ENCODE peak calls at places on chromosomes 6 and 20, in eight cellular contexts. J, S, Z, T, P, A, D and X are unnamed samples.

GRCh38 chr6:147177286-147177685 is 26.9 kb upstream of the STXBP5 start:
- DNase-seq in J (no peak), S (no peak), Z (no peak), T (no peak), P (no peak), A (no peak), D (no peak), X (no peak)

GRCh38 chr20:16555754-16556153 is 17.5 kb downstream of the KIF16B start:
- DNase-seq in J (no peak), S (no peak), Z (no peak), T (no peak), P (no peak), A (no peak), D (no peak), X (no peak)

GRCh38 chr20:44701116-44701865 is 13.9 kb upstream of the CCN5 start:
- DNase-seq in J (no peak), S (no peak), Z (no peak), T (no peak), P (no peak), A (no peak), D (no peak), X (no peak)

GRCh38 chr20:56424931-56425330 is 12.9 kb downstream of the CASS4 start:
- DNase-seq in J (no peak), S (no peak), Z (no peak), T (no peak), P (no peak), A (no peak), D (no peak), X (no peak)

GRCh38 chr6:84027340-84028183 is 6.0 kb upstream of the MRAP2 start:
- DNase-seq in J (no peak), S (no peak), Z (no peak), T (no peak), P (no peak), A (no peak), D (no peak), X (no peak)

GRCh38 chr6:159151266-159151855 is 17.8 kb upstream of the FNDC1 start:
- DNase-seq in J (peak; percentile 50), S (peak; percentile 53), Z (no peak), T (no peak), P (no peak), A (peak; percentile 69), D (no peak), X (no peak)

GRCh38 chr20:3514012-3514642 is 43.3 kb downstream of the ATRN start:
- DNase-seq in J (no peak), S (no peak), Z (no peak), T (no peak), P (no peak), A (no peak), D (no peak), X (no peak)

GRCh38 chr6:100504786-100505737 is 40.3 kb upstream of the SIM1 start:
- DNase-seq in J (no peak), S (peak; percentile 87), Z (no peak), T (no peak), P (no peak), A (no peak), D (no peak), X (no peak)

GRCh38 chr6:1841131-1841530 is 231.4 kb downstream of the FOXC1 start:
- DNase-seq in J (no peak), S (no peak), Z (no peak), T (no peak), P (no peak), A (no peak), D (no peak), X (no peak)

GRCh38 chr6:143575440-143575839 is 63.9 kb upstream of the FUCA2 start:
- DNase-seq in J (peak; percentile 76), S (peak; percentile 66), Z (no peak), T (peak; percentile 59), P (no peak), A (peak; percentile 69), D (peak; percentile 12), X (no peak)

GRCh38 chr20:49999329-49999728 is 16.5 kb downstream of the SNAI1 start:
- DNase-seq in J (no peak), S (no peak), Z (no peak), T (no peak), P (no peak), A (no peak), D (no peak), X (no peak)

GRCh38 chr6:34474754-34475153 is 8.9 kb downstream of the PACSIN1 start:
- DNase-seq in J (no peak), S (no peak), Z (no peak), T (no peak), P (no peak), A (no peak), D (no peak), X (no peak)

GRCh38 chr6:34476941-34477340 is 11.1 kb downstream of the PACSIN1 start:
- DNase-seq in J (no peak), S (no peak), Z (no peak), T (no peak), P (no peak), A (no peak), D (no peak), X (no peak)

GRCh38 chr6:34476048-34476328 is 10.1 kb downstream of the PACSIN1 start:
- DNase-seq in J (no peak), S (no peak), Z (no peak), T (no peak), P (no peak), A (no peak), D (no peak), X (no peak)

GRCh38 chr6:34475167-34476047 is 9.5 kb downstream of the PACSIN1 start:
- DNase-seq in J (no peak), S (peak; percentile 73), Z (no peak), T (no peak), P (no peak), A (no peak), D (no peak), X (no peak)

DNA sequence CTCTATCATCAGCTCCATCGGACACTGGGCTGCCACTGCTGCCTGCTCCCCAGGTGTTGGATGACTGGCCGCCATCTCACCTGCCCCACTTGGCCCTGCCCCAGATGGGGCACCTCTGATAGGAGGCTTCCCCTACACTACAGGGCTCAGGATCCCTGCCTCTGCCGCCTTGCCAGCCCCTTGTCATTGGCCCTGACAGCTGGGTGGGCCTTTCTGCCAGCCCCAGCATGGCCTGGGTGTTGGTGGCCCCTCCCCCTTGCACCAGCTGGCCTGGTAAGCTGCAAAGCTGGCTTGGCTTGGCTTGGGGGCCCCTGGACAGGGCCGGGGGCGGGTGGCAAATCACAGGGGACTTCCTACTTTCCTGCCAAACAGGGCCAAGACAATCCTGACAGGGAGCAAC is 10.6 kb downstream of the PACSIN1 start:
- DNase-seq in J (no peak), S (no peak), Z (no peak), T (no peak), P (no peak), A (no peak), D (no peak), X (no peak)
- H3K27ac ChIP-seq in J (no peak overlapping the region), S (no peak overlapping the region), Z (no peak overlapping the region), T (no peak overlapping the region), P (no peak overlapping the region), A (peak overlapping the region; percentile 11), D (no peak overlapping the region), X (no peak overlapping the region)

DNA sequence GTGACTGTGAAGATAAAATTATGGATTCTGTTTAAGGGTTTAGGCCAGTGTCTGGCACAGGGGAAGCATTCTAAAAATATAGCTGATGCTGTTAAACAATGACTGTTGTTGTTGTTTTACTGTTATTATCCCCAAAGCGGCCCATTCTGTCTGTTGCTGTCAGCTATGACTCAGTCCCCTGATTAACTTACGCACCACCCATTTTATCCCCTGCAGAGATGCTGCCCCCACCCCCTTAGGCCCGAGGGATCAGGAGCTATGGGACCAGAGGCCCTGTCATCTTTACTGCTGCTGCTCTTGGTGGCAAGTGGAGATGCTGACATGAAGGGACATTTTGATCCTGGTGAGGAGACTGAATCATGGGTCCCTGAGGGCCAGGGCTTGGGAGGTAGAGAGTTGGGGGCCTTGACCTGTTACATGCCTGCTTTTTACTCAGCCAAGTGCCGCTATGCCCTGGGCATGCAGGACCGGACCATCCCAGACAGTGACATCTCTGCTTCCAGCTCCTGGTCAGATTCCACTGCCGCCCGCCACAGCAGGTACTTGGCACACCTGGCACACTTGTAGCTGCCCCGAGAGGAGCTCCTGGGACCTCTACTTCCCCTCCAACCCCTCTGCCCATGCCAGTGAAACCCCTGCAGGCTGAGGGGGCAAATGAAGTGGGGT is 4.3 kb downstream of the DDR1 start:
- DNase-seq in J (no peak), S (peak; percentile 57), Z (no peak), T (no peak), P (no peak), A (no peak), D (no peak), X (peak; percentile 50)
- H3K27ac ChIP-seq in J (peak overlapping the region; percentile 6), S (peak overlapping the region; percentile 42), Z (no peak overlapping the region), T (no peak overlapping the region), P (peak overlapping the region; percentile 5), A (no peak overlapping the region), D (no peak overlapping the region), X (no peak overlapping the region)

DNA sequence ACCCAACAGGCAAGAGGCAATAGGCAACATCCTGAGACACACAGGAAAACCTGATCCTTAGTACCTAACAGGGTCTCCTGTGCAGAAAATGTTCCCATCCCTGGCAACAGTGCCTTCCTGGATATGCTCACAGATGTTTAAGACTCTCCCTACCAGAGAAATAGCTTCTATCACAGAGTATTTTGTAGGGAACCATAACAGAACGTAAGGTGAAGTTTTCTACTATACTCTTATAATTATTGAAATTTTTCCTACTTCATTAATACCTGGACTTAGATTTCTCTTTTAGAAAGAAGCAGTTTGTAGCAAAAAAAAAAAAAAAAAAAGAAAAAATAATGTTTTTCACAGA is 33.5 kb upstream of the LGSN start:
- DNase-seq in J (no peak), S (no peak), Z (no peak), T (no peak), P (no peak), A (no peak), D (no peak), X (no peak)
- H3K27ac ChIP-seq in J (no peak overlapping the region), S (no peak overlapping the region), Z (peak overlapping the region; percentile 15), T (no peak overlapping the region), P (no peak overlapping the region), A (peak overlapping the region; percentile 55), D (no peak overlapping the region), X (peak overlapping the region; percentile 13)

GRCh38 chr6:137881522-137881886 is 14.4 kb downstream of the TNFAIP3 start:
- DNase-seq in J (no peak), S (no peak), Z (no peak), T (no peak), P (no peak), A (no peak), D (no peak), X (no peak)
- H3K27ac ChIP-seq in J (no peak overlapping the region), S (no peak overlapping the region), Z (no peak overlapping the region), T (no peak overlapping the region), P (no peak overlapping the region), A (no peak overlapping the region), D (no peak overlapping the region), X (no peak overlapping the region)

GRCh38 chr6:47047479-47048411 is 5.6 kb upstream of the ADGRF1 start:
- DNase-seq in J (peak; percentile 78), S (peak; percentile 73), Z (no peak), T (no peak), P (no peak), A (peak; percentile 77), D (no peak), X (no peak)
- H3K27ac ChIP-seq in J (no peak overlapping the region), S (peak overlapping the region; percentile 11), Z (peak overlapping the region; percentile 3), T (no peak overlapping the region), P (no peak overlapping the region), A (no peak overlapping the region), D (no peak overlapping the region), X (peak overlapping the region; percentile 12)

GRCh38 chr6:105302617-105303128 is 100.2 kb downstream of the PREP start:
- DNase-seq in J (peak; percentile 20), S (no peak), Z (no peak), T (no peak), P (no peak), A (no peak), D (no peak), X (no peak)
- H3K27ac ChIP-seq in J (no peak overlapping the region), S (no peak overlapping the region), Z (no peak overlapping the region), T (no peak overlapping the region), P (no peak overlapping the region), A (no peak overlapping the region), D (no peak overlapping the region), X (no peak overlapping the region)